ENCODE peak calls at places on chromosomes 13 and 19, in seven cellular contexts. Y, Z, S, T, W, O and I are unnamed samples.

GRCh38 chr19:15200575-15201364 is at the start of gene NOTCH3:
- DNase-seq in Y (no peak), Z (no peak), S (no peak), T (peak), W (no peak), O (no peak), I (peak)

GRCh38 chr13:44410328-44410859 is 36.8 kb downstream of the SERP2 start:
- DNase-seq in Y (no peak), Z (no peak), S (no peak), T (no peak), W (no peak), O (no peak), I (no peak)

GRCh38 chr13:108961542-108962125 is 332.2 kb downstream of the MYO16 start:
- DNase-seq in Y (peak), Z (peak), S (peak), T (no peak), W (no peak), O (no peak), I (peak)

GRCh38 chr13:114065141-114065925 is 67.1 kb downstream of the RASA3 start:
- DNase-seq in Y (peak), Z (peak), S (peak), T (peak), W (peak), O (peak), I (peak)

GRCh38 chr19:28744943-28745342 is 468.0 kb downstream of the UQCRFS1 start:
- DNase-seq in Y (no peak), Z (no peak), S (no peak), T (no peak), W (no peak), O (no peak), I (no peak)

GRCh38 chr13:94400874-94401273 is 78.6 kb downstream of the DCT start:
- DNase-seq in Y (no peak), Z (no peak), S (no peak), T (no peak), W (no peak), O (no peak), I (no peak)

GRCh38 chr13:19587635-19588300 is 26.4 kb upstream of the TPTE2 start:
- DNase-seq in Y (peak), Z (peak), S (peak), T (no peak), W (no peak), O (no peak), I (peak)

GRCh38 chr13:109273326-109273751 is 513.0 kb downstream of the IRS2 start:
- DNase-seq in Y (no peak), Z (peak), S (peak), T (no peak), W (no peak), O (no peak), I (no peak)

GRCh38 chr13:105202384-105202783 is 1333.1 kb downstream of the EFNB2 start:
- DNase-seq in Y (no peak), Z (peak), S (no peak), T (no peak), W (no peak), O (peak), I (no peak)

GRCh38 chr13:32850311-32851052 is 165.7 kb upstream of the KL start:
- DNase-seq in Y (no peak), Z (no peak), S (peak), T (no peak), W (no peak), O (no peak), I (no peak)

GRCh38 chr13:105863300-105863699 is 672.2 kb downstream of the EFNB2 start:
- DNase-seq in Y (no peak), Z (no peak), S (no peak), T (no peak), W (no peak), O (no peak), I (no peak)

GRCh38 chr19:10228393-10228792 is 2.7 kb downstream of the S1PR2 start:
- DNase-seq in Y (no peak), Z (no peak), S (no peak), T (no peak), W (no peak), O (no peak), I (no peak)

GRCh38 chr13:72295173-72295572 is 428.2 kb upstream of the DACH1 start:
- DNase-seq in Y (no peak), Z (peak), S (peak), T (no peak), W (no peak), O (no peak), I (no peak)

GRCh38 chr13:35789335-35790166 is 313.1 kb upstream of the MAB21L1 start:
- DNase-seq in Y (peak), Z (peak), S (peak), T (no peak), W (no peak), O (no peak), I (peak)

GRCh38 chr19:5355693-5356092 is 15.1 kb upstream of the PTPRS start:
- DNase-seq in Y (no peak), Z (no peak), S (no peak), T (no peak), W (no peak), O (no peak), I (no peak)

GRCh38 chr13:40668335-40668734 is 1.9 kb upstream of the FOXO1 start:
- DNase-seq in Y (no peak), Z (peak), S (no peak), T (peak), W (no peak), O (no peak), I (peak)

GRCh38 chr13:99916366-99917103 is 55.0 kb downstream of the ZIC5 start:
- DNase-seq in Y (peak), Z (peak), S (peak), T (no peak), W (no peak), O (peak), I (peak)

GRCh38 chr19:58346961-58347929 is 6.0 kb downstream of the A1BG start:
- DNase-seq in Y (peak), Z (peak), S (peak), T (peak), W (no peak), O (no peak), I (peak)

GRCh38 chr19:4206818-4207484 is 22.4 kb upstream of the EBI3 start:
- DNase-seq in Y (peak), Z (peak), S (peak), T (no peak), W (no peak), O (no peak), I (no peak)

GRCh38 chr13:91142572-91142971 is 204.9 kb upstream of the MIR17HG start:
- DNase-seq in Y (no peak), Z (peak), S (peak), T (no peak), W (no peak), O (no peak), I (no peak)

GRCh38 chr13:50366488-50367174 is 351.4 kb downstream of the KCNRG start:
- DNase-seq in Y (no peak), Z (no peak), S (no peak), T (no peak), W (no peak), O (no peak), I (peak)

GRCh38 chr19:6424190-6424938 is at the start of gene KHSRP:
- DNase-seq in Y (no peak), Z (no peak), S (no peak), T (no peak), W (no peak), O (no peak), I (peak)

GRCh38 chr19:38245826-38246498 is 10.2 kb downstream of the PPP1R14A start:
- DNase-seq in Y (no peak), Z (no peak), S (peak), T (no peak), W (no peak), O (no peak), I (no peak)

GRCh38 chr13:77330009-77330471 is 3.1 kb upstream of the MYCBP2 start:
- DNase-seq in Y (no peak), Z (peak), S (no peak), T (no peak), W (no peak), O (no peak), I (no peak)

GRCh38 chr19:10086904-10087256 is 763 bp downstream of the SHFL start:
- DNase-seq in Y (no peak), Z (no peak), S (no peak), T (no peak), W (no peak), O (no peak), I (no peak)

GRCh38 chr13:23146811-23147245 is 34.0 kb upstream of the SGCG start:
- DNase-seq in Y (no peak), Z (peak), S (no peak), T (no peak), W (no peak), O (no peak), I (no peak)

GRCh38 chr19:1862424-1863307 is 713 bp downstream of the KLF16 start:
- DNase-seq in Y (no peak), Z (no peak), S (no peak), T (peak), W (no peak), O (no peak), I (peak)

GRCh38 chr19:42378225-42378929 is 11.7 kb downstream of the CNFN start:
- DNase-seq in Y (no peak), Z (no peak), S (no peak), T (no peak), W (no peak), O (no peak), I (no peak)

GRCh38 chr19:38470788-38471480 is 37.4 kb downstream of the RYR1 start:
- DNase-seq in Y (no peak), Z (no peak), S (no peak), T (no peak), W (no peak), O (no peak), I (no peak)

DNA sequence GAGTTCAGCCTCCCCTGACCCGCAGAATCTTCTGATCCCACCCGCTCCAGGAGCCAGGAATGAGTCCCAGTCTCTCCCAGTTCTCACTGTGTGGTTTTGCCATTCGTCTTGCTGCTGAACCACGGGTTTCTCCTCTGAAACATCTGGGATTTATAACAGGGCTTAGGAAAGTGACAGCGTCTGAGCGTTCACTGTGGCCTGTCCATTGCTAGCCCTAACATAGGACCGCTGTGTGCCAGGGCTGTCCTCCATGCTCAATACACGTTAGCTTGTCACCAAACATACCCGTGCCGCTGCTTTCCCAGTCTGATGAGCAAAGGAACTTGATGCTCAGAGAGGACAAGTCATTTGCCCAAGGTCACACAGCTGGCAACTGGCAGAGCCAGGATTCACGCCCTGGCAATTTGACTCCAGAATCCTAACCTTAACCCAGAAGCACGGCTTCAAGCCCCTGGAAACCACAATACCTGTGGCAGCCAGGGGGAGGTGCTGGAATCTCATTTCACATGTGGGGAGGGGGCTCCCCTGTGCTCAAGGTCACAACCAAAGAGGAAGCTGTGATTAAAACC is 1.1 kb upstream of the APOE start:
- DNase-seq in Y (no peak), Z (no peak), S (no peak), T (peak), W (no peak), O (no peak), I (peak)
- TF ChIP-seq CTCF in Y (peak), Z (no peak), S (peak), T (no peak), W (no peak), O (peak), I (peak)

DNA sequence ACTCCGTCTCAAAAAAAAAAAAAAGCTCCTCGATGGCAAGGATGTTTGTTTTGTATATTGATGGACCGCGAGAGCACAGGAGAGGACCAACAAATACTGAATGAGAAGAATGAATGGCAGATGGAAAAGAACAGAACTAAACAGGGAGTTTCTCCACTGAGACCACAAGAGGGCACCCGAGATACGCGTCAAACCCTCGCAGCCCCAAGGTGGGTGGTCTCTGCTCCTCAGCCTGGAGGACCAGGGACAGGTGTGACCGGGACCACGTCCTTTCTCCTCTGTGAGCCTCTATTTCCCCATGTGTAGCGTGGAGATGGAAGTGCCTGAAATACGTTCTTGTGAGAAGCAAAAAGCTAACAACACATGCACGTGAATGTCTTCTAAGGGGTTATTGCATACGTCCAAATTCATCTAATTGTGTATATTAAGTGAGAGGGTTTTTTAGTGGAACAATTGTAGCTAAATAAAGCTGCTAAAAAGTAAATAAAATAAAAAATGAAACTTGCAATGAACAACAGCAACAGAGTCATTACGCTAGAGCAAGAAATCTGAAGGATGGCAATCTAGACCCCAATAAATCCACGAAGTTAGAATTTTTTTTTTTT is 8.3 kb upstream of the CDC42EP5 start:
- DNase-seq in Y (no peak), Z (peak), S (peak), T (peak), W (no peak), O (no peak), I (peak)
- TF ChIP-seq CTCF in Y (peak), Z (peak), S (peak), T (peak), W (peak), O (peak), I (peak)

DNA sequence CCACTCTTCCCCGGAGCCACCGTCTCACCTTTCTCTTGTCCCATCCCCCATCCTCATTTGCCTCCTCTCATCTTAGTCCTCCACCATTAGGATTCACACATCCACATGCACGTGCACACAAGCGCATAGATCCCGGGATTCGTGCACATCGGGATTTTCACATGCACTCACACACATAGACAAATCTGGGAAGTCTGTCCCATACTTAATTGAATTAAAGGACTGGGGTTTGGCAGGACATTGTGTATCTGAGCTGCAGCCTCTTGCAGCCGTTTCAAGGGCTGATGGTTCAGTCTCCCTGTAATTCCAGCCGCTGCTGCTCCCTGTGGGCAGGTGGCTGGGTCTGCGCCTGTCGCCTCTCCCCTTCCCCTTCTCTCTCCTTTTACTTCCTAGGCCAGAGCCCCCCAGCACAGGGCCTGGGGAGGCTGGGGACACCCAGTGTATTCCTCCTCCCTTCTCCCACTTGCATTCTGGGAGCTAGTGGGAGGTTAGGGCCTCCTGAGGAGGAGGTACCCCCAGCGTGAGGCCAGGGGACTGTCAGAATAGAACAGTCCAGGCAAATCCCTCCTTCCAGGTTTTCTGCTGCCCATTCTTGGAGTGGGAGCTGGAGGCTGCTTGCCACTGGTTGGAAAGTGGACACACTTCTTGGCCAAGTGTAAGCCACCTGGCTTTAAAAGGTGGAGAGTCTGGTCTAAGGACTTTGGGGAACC is 43.6 kb downstream of the LYL1 start:
- DNase-seq in Y (no peak), Z (no peak), S (no peak), T (no peak), W (no peak), O (no peak), I (no peak)
- TF ChIP-seq CTCF in Y (no peak), Z (no peak), S (peak), T (no peak), W (no peak), O (no peak), I (no peak)

GRCh38 chr13:101785858-101786257 is 333.4 kb downstream of the ITGBL1 start:
- DNase-seq in Y (peak), Z (peak), S (peak), T (peak), W (no peak), O (no peak), I (no peak)
- TF ChIP-seq CTCF in Y (peak), Z (peak), S (peak), T (no peak), W (no peak), O (peak), I (no peak)

GRCh38 chr19:33982706-33983105 is 186.0 kb downstream of the KCTD15 start:
- DNase-seq in Y (no peak), Z (no peak), S (no peak), T (no peak), W (no peak), O (no peak), I (no peak)

DNA sequence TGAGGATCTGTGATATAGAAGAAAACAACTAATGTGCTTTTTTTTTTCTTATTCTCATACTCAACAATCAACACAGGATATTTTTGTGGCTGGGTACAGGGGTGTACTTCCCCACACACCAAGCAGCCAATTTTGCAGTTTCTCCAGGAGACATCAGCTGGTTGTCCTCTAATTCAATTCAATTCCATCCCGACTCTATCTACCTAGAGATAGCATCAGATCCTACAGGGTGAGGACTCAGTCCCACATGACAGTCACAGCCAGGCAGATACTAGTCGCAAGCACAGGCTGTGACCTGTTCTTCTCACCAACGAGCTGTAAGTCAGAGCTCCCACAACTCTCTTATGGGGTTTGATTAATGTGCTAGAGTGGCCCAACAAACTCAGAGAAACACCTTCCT is 181.6 kb downstream of the KCTD15 start:
- DNase-seq in Y (no peak), Z (no peak), S (no peak), T (no peak), W (no peak), O (no peak), I (no peak)
- TF ChIP-seq CTCF in Y (no peak), Z (no peak), S (no peak), T (no peak), W (no peak), O (no peak), I (no peak)

DNA sequence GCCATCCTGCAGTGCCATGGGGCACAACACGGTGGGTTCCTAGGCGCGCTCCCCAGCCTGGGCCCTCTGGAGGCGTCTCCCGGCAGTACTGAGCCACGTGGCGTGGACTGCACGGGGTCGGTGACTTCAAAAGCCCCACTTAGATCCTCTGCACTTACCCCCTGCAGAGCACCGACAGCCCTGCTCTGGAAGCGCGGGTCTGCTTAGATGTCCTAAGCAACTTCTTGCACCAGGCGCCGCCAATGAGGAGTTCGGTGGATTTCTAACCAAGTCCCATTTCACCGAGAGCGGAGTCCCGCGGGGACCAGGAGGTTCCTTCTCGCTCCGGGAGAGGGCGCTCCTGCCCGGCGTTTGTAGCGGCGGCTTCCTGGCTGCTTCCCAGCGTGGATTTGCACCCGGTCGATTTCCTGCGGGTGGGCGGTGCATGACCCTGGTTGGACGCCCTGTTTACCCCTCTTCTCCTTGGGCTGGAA is 25.2 kb upstream of the ZNF845 start:
- DNase-seq in Y (no peak), Z (peak), S (no peak), T (peak), W (no peak), O (no peak), I (no peak)
- TF ChIP-seq CTCF in Y (peak), Z (peak), S (peak), T (peak), W (no peak), O (peak), I (no peak)

GRCh38 chr13:21032656-21033055 is 28.7 kb downstream of the LATS2 start:
- DNase-seq in Y (no peak), Z (no peak), S (no peak), T (no peak), W (no peak), O (no peak), I (no peak)

GRCh38 chr13:21037656-21038055 is 23.7 kb downstream of the LATS2 start:
- DNase-seq in Y (no peak), Z (no peak), S (no peak), T (no peak), W (no peak), O (no peak), I (no peak)

GRCh38 chr13:21033224-21033855 is 28.0 kb downstream of the LATS2 start:
- DNase-seq in Y (peak), Z (peak), S (peak), T (no peak), W (no peak), O (peak), I (no peak)

GRCh38 chr13:21033866-21034601 is 27.4 kb downstream of the LATS2 start:
- DNase-seq in Y (peak), Z (no peak), S (peak), T (no peak), W (no peak), O (peak), I (no peak)

GRCh38 chr13:21034602-21035190 is 26.7 kb downstream of the LATS2 start:
- DNase-seq in Y (no peak), Z (no peak), S (no peak), T (peak), W (no peak), O (no peak), I (no peak)
- TF ChIP-seq CTCF in Y (no peak), Z (peak), S (no peak), T (no peak), W (no peak), O (peak), I (peak)